ENCODE peak calls at places on chromosomes 11 and 22, in ten cellular contexts. One of them, this sample, is unnamed.

GRCh38 chr11:60887531-60887930 is 18.9 kb downstream of the PRPF19 start:
- DNase-seq in gastrocnemius medialis: no peak
- DNase-seq in K562: peak
- DNase-seq in HCT116: peak
- DNase-seq in IMR-90: peak
- DNase-seq in HepG2: peak
- DNase-seq in Peyer's patch: peak
- DNase-seq in prostate gland: peak
- DNase-seq in vagina: no peak
- DNase-seq in body of pancreas: peak
- DNase-seq in this sample: peak

GRCh38 chr11:102244681-102245409 is 72.4 kb upstream of the BIRC3 start:
- DNase-seq in gastrocnemius medialis: no peak
- DNase-seq in IMR-90: peak
- DNase-seq in HCT116: peak
- DNase-seq in body of pancreas: no peak
- DNase-seq in Peyer's patch: no peak
- DNase-seq in K562: no peak
- DNase-seq in prostate gland: no peak
- DNase-seq in vagina: no peak
- DNase-seq in HepG2: no peak
- DNase-seq in this sample: no peak

GRCh38 chr11:119918356-119918755 is 189.4 kb upstream of the NECTIN1 start:
- DNase-seq in Peyer's patch: no peak
- DNase-seq in gastrocnemius medialis: no peak
- DNase-seq in body of pancreas: no peak
- DNase-seq in K562: no peak
- DNase-seq in HCT116: no peak
- DNase-seq in vagina: no peak
- DNase-seq in prostate gland: no peak
- DNase-seq in IMR-90: no peak
- DNase-seq in HepG2: no peak
- DNase-seq in this sample: no peak

GRCh38 chr11:65851811-65852507 is 6.0 kb downstream of the CFL1 start:
- DNase-seq in IMR-90: no peak
- DNase-seq in body of pancreas: no peak
- DNase-seq in Peyer's patch: no peak
- DNase-seq in HCT116: no peak
- DNase-seq in K562: no peak
- DNase-seq in prostate gland: no peak
- DNase-seq in vagina: no peak
- DNase-seq in gastrocnemius medialis: no peak
- DNase-seq in HepG2: no peak
- DNase-seq in this sample: no peak

GRCh38 chr11:61129608-61130523 is 27.6 kb downstream of the CD5 start:
- DNase-seq in Peyer's patch: peak
- DNase-seq in prostate gland: peak
- DNase-seq in IMR-90: peak
- DNase-seq in K562: peak
- DNase-seq in vagina: no peak
- DNase-seq in body of pancreas: peak
- DNase-seq in HepG2: peak
- DNase-seq in gastrocnemius medialis: peak
- DNase-seq in HCT116: peak
- DNase-seq in this sample: peak

GRCh38 chr11:35488117-35488516 is 37.3 kb downstream of the PAMR1 start:
- DNase-seq in vagina: no peak
- DNase-seq in HepG2: no peak
- DNase-seq in prostate gland: no peak
- DNase-seq in body of pancreas: no peak
- DNase-seq in Peyer's patch: no peak
- DNase-seq in K562: no peak
- DNase-seq in gastrocnemius medialis: no peak
- DNase-seq in HCT116: no peak
- DNase-seq in IMR-90: peak
- DNase-seq in this sample: no peak

GRCh38 chr11:70678931-70679900 is 280.9 kb downstream of the CTTN start:
- DNase-seq in prostate gland: no peak
- DNase-seq in IMR-90: no peak
- DNase-seq in body of pancreas: no peak
- DNase-seq in HepG2: no peak
- DNase-seq in vagina: no peak
- DNase-seq in Peyer's patch: no peak
- DNase-seq in gastrocnemius medialis: no peak
- DNase-seq in K562: no peak
- DNase-seq in HCT116: no peak
- DNase-seq in this sample: no peak

GRCh38 chr22:50640857-50641647 is 13.1 kb upstream of the ARSA start:
- DNase-seq in body of pancreas: no peak
- DNase-seq in vagina: no peak
- DNase-seq in HepG2: no peak
- DNase-seq in gastrocnemius medialis: no peak
- DNase-seq in Peyer's patch: no peak
- DNase-seq in prostate gland: no peak
- DNase-seq in HCT116: no peak
- DNase-seq in IMR-90: no peak
- DNase-seq in K562: no peak
- DNase-seq in this sample: no peak

GRCh38 chr11:3202759-3203158 is 15.9 kb downstream of the MRGPRG start:
- DNase-seq in vagina: no peak
- DNase-seq in HCT116: no peak
- DNase-seq in body of pancreas: no peak
- DNase-seq in HepG2: no peak
- DNase-seq in gastrocnemius medialis: no peak
- DNase-seq in prostate gland: no peak
- DNase-seq in K562: no peak
- DNase-seq in Peyer's patch: peak
- DNase-seq in IMR-90: no peak
- DNase-seq in this sample: no peak

GRCh38 chr11:3201677-3202181 is 16.9 kb downstream of the MRGPRG start:
- DNase-seq in HCT116: no peak
- DNase-seq in prostate gland: no peak
- DNase-seq in gastrocnemius medialis: no peak
- DNase-seq in HepG2: no peak
- DNase-seq in Peyer's patch: peak
- DNase-seq in vagina: no peak
- DNase-seq in body of pancreas: no peak
- DNase-seq in IMR-90: no peak
- DNase-seq in K562: no peak
- DNase-seq in this sample: no peak

GRCh38 chr11:3204141-3205015 is 14.2 kb downstream of the MRGPRG start:
- DNase-seq in vagina: no peak
- DNase-seq in K562: no peak
- DNase-seq in gastrocnemius medialis: no peak
- DNase-seq in prostate gland: no peak
- DNase-seq in Peyer's patch: peak
- DNase-seq in HCT116: no peak
- DNase-seq in HepG2: no peak
- DNase-seq in IMR-90: no peak
- DNase-seq in body of pancreas: no peak
- DNase-seq in this sample: no peak

GRCh38 chr11:3202305-3202704 is 16.3 kb downstream of the MRGPRG start:
- DNase-seq in prostate gland: no peak
- DNase-seq in gastrocnemius medialis: no peak
- DNase-seq in Peyer's patch: peak
- DNase-seq in HepG2: no peak
- DNase-seq in body of pancreas: no peak
- DNase-seq in IMR-90: no peak
- DNase-seq in vagina: no peak
- DNase-seq in K562: no peak
- DNase-seq in HCT116: no peak
- DNase-seq in this sample: no peak

DNA sequence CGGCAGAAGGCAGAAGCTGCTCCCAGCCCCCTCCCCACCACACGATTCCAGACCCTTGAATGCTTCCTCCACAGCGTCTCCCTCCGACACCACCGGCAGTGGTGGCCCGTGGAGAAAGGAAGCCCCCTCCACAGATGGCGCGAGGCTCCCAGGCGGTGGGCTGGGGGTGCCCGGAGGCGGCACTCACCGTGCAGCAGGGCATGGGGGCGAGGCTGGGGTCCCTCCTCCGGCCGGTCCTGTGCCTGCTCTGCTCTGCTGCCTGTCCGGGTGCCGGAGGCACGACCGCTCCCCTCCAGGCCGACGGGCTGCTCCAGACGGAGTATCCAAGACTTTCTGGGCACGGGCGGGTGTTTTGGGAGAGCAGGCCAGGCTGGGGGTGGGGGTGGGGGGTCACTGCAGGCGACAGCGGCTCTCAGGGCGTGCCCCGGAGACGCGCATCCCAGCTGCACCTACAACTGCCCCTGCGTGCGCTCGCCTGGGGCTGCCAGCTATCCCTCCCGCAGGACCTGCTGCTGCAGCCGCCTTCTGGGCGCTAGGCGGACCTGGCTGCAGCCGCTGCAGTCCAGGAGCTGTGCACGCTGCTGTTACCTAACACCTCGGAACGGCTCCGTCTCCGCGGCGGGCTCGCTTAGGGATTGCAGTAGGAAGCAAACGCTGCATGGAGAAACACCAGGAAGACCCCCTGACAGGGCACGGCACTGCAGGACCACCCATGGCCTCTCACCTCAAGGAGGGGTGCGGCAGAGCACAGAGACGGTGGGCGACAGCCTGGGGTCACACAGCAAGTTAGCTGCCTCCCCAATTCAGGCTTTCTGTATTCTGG is 15.2 kb downstream of the MRGPRG start:
- DNase-seq in IMR-90: no peak
- DNase-seq in HepG2: no peak
- DNase-seq in K562: no peak
- DNase-seq in gastrocnemius medialis: no peak
- DNase-seq in HCT116: no peak
- DNase-seq in vagina: no peak
- DNase-seq in Peyer's patch: peak
- DNase-seq in prostate gland: no peak
- DNase-seq in body of pancreas: peak
- DNase-seq in this sample: no peak
- H3K4me3 ChIP-seq in IMR-90: no peak
- H3K4me3 ChIP-seq in HepG2: no peak
- H3K4me3 ChIP-seq in K562: no peak
- H3K4me3 ChIP-seq in gastrocnemius medialis: no peak
- H3K4me3 ChIP-seq in HCT116: no peak
- H3K4me3 ChIP-seq in vagina: no peak
- H3K4me3 ChIP-seq in Peyer's patch: no peak
- H3K4me3 ChIP-seq in prostate gland: no peak
- H3K4me3 ChIP-seq in body of pancreas: no peak
- H3K4me3 ChIP-seq in this sample: no peak

GRCh38 chr11:74171630-74172465 is 759 bp downstream of the PPME1 start:
- DNase-seq in body of pancreas: no peak
- DNase-seq in K562: peak
- DNase-seq in gastrocnemius medialis: no peak
- DNase-seq in Peyer's patch: no peak
- DNase-seq in IMR-90: no peak
- DNase-seq in prostate gland: no peak
- DNase-seq in HCT116: no peak
- DNase-seq in vagina: no peak
- DNase-seq in HepG2: no peak
- DNase-seq in this sample: no peak

GRCh38 chr11:74168838-74169237 is 2.0 kb downstream of the C2CD3 start:
- DNase-seq in K562: no peak
- DNase-seq in IMR-90: no peak
- DNase-seq in HCT116: no peak
- DNase-seq in prostate gland: no peak
- DNase-seq in Peyer's patch: no peak
- DNase-seq in HepG2: no peak
- DNase-seq in body of pancreas: no peak
- DNase-seq in gastrocnemius medialis: no peak
- DNase-seq in vagina: no peak
- DNase-seq in this sample: no peak

GRCh38 chr11:74175923-74176322 is 4.8 kb downstream of the PPME1 start:
- DNase-seq in HepG2: no peak
- DNase-seq in prostate gland: no peak
- DNase-seq in HCT116: no peak
- DNase-seq in K562: no peak
- DNase-seq in gastrocnemius medialis: no peak
- DNase-seq in IMR-90: no peak
- DNase-seq in vagina: no peak
- DNase-seq in Peyer's patch: no peak
- DNase-seq in body of pancreas: no peak
- DNase-seq in this sample: no peak

GRCh38 chr11:74169736-74170458 is 905 bp downstream of the C2CD3 start:
- DNase-seq in prostate gland: no peak
- DNase-seq in Peyer's patch: no peak
- DNase-seq in vagina: no peak
- DNase-seq in K562: peak
- DNase-seq in IMR-90: no peak
- DNase-seq in HCT116: no peak
- DNase-seq in gastrocnemius medialis: no peak
- DNase-seq in body of pancreas: no peak
- DNase-seq in HepG2: no peak
- DNase-seq in this sample: no peak

DNA sequence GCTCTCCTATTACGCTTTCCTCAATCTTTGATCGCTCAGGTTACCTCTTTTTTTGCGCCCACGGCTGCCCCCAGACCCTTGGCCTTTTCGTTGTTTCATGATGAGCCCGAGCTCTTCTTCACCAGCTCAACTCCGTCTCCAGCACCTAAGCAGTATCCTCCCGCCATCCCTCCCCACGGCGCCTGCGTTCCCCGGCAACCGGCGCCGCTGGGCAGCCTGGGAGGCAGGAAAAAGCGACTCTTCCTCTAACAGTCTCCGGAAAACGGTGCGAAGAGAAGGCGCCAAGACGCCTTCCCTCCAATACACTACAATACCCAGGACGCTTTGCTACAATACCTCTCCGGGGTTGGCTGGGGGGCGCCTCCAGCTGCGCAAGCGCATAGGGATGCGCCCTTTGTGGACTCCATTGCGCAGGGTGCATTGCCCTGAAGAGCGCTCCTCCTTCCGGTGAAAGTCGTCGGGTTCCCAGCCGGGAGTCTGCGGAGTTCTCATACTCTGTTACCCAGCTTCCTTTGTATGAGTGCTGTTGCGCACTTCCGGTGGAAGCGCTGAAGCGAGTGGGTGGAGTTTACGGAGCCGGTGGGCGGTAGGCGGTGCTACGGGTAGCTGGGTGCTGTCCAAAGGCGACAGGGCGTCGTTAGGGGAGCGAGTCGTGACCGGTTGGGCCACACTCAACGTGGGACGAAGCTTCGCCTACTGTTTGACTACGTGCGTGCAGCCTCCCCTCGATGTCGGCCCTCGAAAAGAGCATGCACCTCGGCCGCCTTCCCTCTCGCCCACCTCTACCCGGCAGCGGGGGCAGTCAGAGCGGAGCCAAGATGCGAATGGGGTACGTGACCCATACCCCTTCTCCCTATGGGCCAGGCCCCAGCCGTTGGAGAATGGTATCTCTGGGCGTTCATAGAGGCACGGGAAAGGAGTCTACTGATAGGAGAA is at the start of the genes C2CD3 and PPME1:
- DNase-seq in vagina: peak
- DNase-seq in IMR-90: peak
- DNase-seq in Peyer's patch: peak
- DNase-seq in gastrocnemius medialis: peak
- DNase-seq in HepG2: peak
- DNase-seq in HCT116: peak
- DNase-seq in K562: peak
- DNase-seq in prostate gland: peak
- DNase-seq in body of pancreas: peak
- DNase-seq in this sample: peak
- TF ChIP-seq POLR2A in vagina: peak
- TF ChIP-seq POLR2A in IMR-90: peak
- TF ChIP-seq POLR2A in Peyer's patch: peak
- TF ChIP-seq POLR2A in gastrocnemius medialis: peak
- TF ChIP-seq POLR2A in HepG2: peak
- TF ChIP-seq POLR2A in HCT116: peak
- TF ChIP-seq POLR2A in K562: peak
- TF ChIP-seq POLR2A in prostate gland: peak
- TF ChIP-seq POLR2A in body of pancreas: peak
- TF ChIP-seq POLR2A in this sample: peak

DNA sequence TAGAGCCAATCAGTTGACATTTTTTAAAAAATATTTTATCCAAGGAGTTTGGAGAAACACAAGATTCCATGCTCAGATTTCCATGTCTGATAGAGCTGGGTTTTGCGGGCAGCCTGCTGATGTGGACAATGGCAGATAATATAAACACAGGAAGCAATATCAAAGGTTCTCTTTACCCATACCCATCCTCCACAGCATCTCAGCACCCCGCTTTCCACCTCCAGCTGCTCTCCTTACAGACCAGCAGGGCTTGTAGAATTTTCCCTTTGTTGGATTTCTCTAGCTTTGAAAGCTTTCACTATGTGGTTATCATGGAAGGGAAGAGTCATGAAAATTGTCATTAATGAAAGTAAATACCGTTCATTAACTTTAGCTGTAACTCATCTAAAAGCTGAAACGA is 746.4 kb downstream of the OPCML start:
- DNase-seq in HCT116: no peak
- DNase-seq in vagina: no peak
- DNase-seq in K562: no peak
- DNase-seq in IMR-90: no peak
- DNase-seq in prostate gland: no peak
- DNase-seq in body of pancreas: no peak
- DNase-seq in HepG2: no peak
- DNase-seq in gastrocnemius medialis: no peak
- DNase-seq in Peyer's patch: no peak
- DNase-seq in this sample: no peak
- H3K4me3 ChIP-seq in HCT116: no peak
- H3K4me3 ChIP-seq in vagina: no peak
- H3K4me3 ChIP-seq in K562: no peak
- H3K4me3 ChIP-seq in IMR-90: no peak
- H3K4me3 ChIP-seq in prostate gland: no peak
- H3K4me3 ChIP-seq in body of pancreas: no peak
- H3K4me3 ChIP-seq in HepG2: no peak
- H3K4me3 ChIP-seq in gastrocnemius medialis: no peak
- H3K4me3 ChIP-seq in Peyer's patch: no peak
- H3K4me3 ChIP-seq in this sample: no peak

GRCh38 chr11:67468835-67469811 is at the start of gene TMEM134:
- DNase-seq in Peyer's patch: peak
- DNase-seq in prostate gland: peak
- DNase-seq in HepG2: peak
- DNase-seq in body of pancreas: peak
- DNase-seq in K562: peak
- DNase-seq in HCT116: peak
- DNase-seq in IMR-90: peak
- DNase-seq in gastrocnemius medialis: peak
- DNase-seq in vagina: no peak
- DNase-seq in this sample: peak
- TF ChIP-seq POLR2A in Peyer's patch: peak
- TF ChIP-seq POLR2A in prostate gland: peak
- TF ChIP-seq POLR2A in HepG2: peak
- TF ChIP-seq POLR2A in body of pancreas: peak
- TF ChIP-seq POLR2A in K562: peak
- TF ChIP-seq POLR2A in HCT116: peak
- TF ChIP-seq POLR2A in IMR-90: peak
- TF ChIP-seq POLR2A in gastrocnemius medialis: peak
- TF ChIP-seq POLR2A in vagina: peak
- TF ChIP-seq POLR2A in this sample: peak

This sample was measured in uterus.